ENCODE peak calls at places on chromosomes 5 and 9, in four cellular contexts. E is Panc1, O is gastrocnemius medialis, R is esophagus muscularis mucosa. P is an unnamed sample.

GRCh38 chr9:92961627-92962302 is 14.4 kb downstream of the FGD3 start:
- DNase-seq in E (no peak), R (no peak), O (no peak), P (no peak)

GRCh38 chr5:106116682-106117081 is 1554.1 kb downstream of the EFNA5 start:
- DNase-seq in E (no peak), R (no peak), O (no peak), P (no peak)

GRCh38 chr9:89185980-89186379 is 7.4 kb upstream of the SHC3 start:
- DNase-seq in E (no peak), R (peak; percentile 26), O (no peak), P (no peak)

GRCh38 chr9:130181645-130182044 is 9.4 kb downstream of the NCS1 start:
- DNase-seq in R (no peak), E (no peak), O (no peak), P (no peak)

GRCh38 chr5:68383888-68384310 is 168.3 kb downstream of the PIK3R1 start:
- DNase-seq in O (no peak), E (no peak), R (no peak), P (no peak)

GRCh38 chr5:157506066-157506590 is 46.1 kb downstream of the NIPAL4 start:
- DNase-seq in E (no peak), R (no peak), O (no peak), P (no peak)

GRCh38 chr9:4506490-4506889 is 16.2 kb downstream of the SLC1A1 start:
- DNase-seq in R (no peak), E (no peak), O (no peak), P (no peak)

GRCh38 chr5:157463621-157464407 is 3.8 kb downstream of the NIPAL4 start:
- DNase-seq in E (no peak), O (peak; percentile 25), R (no peak), P (no peak)

GRCh38 chr9:131271506-131271931 is 4.8 kb downstream of the FAM78A start:
- DNase-seq in O (no peak), R (no peak), E (no peak), P (no peak)

GRCh38 chr5:176157656-176158055 is 80.6 kb upstream of the SIMC1 start:
- DNase-seq in R (peak; percentile 72), E (no peak), O (no peak), P (no peak)

GRCh38 chr5:97840643-97841042 is 657.6 kb upstream of the RIOK2 start:
- DNase-seq in E (no peak), O (no peak), R (no peak), P (no peak)

GRCh38 chr9:98993570-98993945 is 49.9 kb downstream of the COL15A1 start:
- DNase-seq in E (no peak), O (no peak), R (no peak), P (no peak)
- H3K27ac ChIP-seq in E (no peak overlapping the region), O (no peak overlapping the region), R (peak overlapping the region; percentile 80), P (no peak overlapping the region)

GRCh38 chr9:132910376-132910775 is 31.7 kb downstream of the SPACA9 start:
- DNase-seq in O (no peak), E (no peak), R (no peak), P (no peak)
- H3K36me3 ChIP-seq in O (peaks cover 53% of the 10 kb centered on the region), E (no peaks in the 10 kb centered on the region), R (peaks cover 93% of the 10 kb centered on the region), P (no peaks in the 10 kb centered on the region)

GRCh38 chr9:136655244-136656225 is 7.2 kb upstream of the EGFL7 start:
- DNase-seq in E (no peak), R (no peak), O (no peak), P (peak; percentile 28)

GRCh38 chr9:136656339-136656738 is 6.4 kb upstream of the EGFL7 start:
- DNase-seq in R (no peak), E (no peak), O (no peak), P (peak; percentile 13)

GRCh38 chr9:136658849-136659535 is 3.7 kb upstream of the EGFL7 start:
- DNase-seq in O (no peak), R (no peak), E (no peak), P (no peak)

GRCh38 chr9:136657975-136658848 is 4.5 kb upstream of the EGFL7 start:
- DNase-seq in O (no peak), E (no peak), R (no peak), P (peak; percentile 13)

GRCh38 chr9:136656795-136657611 is 5.7 kb upstream of the EGFL7 start:
- DNase-seq in O (no peak), R (no peak), E (no peak), P (no peak)
- H3K27ac ChIP-seq in O (peak overlapping the region; percentile 81), R (peak overlapping the region; percentile 43), E (no peak overlapping the region), P (peak overlapping the region; percentile 53)

DNA sequence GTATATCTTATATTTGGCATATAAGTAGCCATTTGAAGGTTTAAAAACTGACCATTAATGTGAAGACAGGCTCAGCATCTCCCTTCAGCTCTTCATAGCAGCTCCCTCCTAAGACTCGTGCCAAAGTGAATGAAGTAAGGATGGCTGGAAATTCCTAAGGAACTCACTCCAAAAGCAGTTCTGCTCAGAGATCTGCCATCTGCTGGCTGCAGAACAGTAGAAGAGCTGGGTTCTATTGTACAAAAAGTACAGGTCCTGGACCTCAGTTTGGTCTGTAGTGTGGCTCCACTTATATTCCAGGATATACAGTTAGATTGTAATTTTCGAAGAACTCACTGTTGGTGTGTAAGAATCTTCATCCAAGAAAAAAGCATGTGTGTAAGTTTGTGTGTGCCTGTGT is 104.9 kb upstream of the RUSC2 start:
- DNase-seq in O (no peak), R (no peak), E (no peak), P (no peak)
- H3K36me3 ChIP-seq in O (peaks cover 86% of the 10 kb centered on the region), R (peaks cover 97% of the 10 kb centered on the region), E (no peaks in the 10 kb centered on the region), P (no peaks in the 10 kb centered on the region)

P was measured in uterus.